ENCODE peak calls at places on chromosomes 3 and 15, in seven cellular contexts. One of them, this sample, is unnamed.

GRCh38 chr3:152382312-152383135 is 113.8 kb downstream of the MBNL1 start:
- DNase-seq in natural killer cell: no peak
- DNase-seq in H9: no peak
- DNase-seq in activated CD4-positive, alpha-beta T cell treated with anti-CD3 and anti-CD28 coated beads for 24 hours: no peak
- DNase-seq in nucleus accumbens: no peak
- DNase-seq in GDM1: no peak
- DNase-seq in HFFc6: no peak
- DNase-seq in this sample: no peak

GRCh38 chr3:146169891-146170290 is 8.9 kb upstream of the PLOD2 start:
- DNase-seq in natural killer cell: no peak
- DNase-seq in H9: no peak
- DNase-seq in activated CD4-positive, alpha-beta T cell treated with anti-CD3 and anti-CD28 coated beads for 24 hours: no peak
- DNase-seq in nucleus accumbens: no peak
- DNase-seq in GDM1: no peak
- DNase-seq in HFFc6: no peak
- DNase-seq in this sample: no peak

GRCh38 chr3:160612386-160613115 is 47.2 kb upstream of the KPNA4 start:
- DNase-seq in natural killer cell: no peak
- DNase-seq in H9: no peak
- DNase-seq in activated CD4-positive, alpha-beta T cell treated with anti-CD3 and anti-CD28 coated beads for 24 hours: no peak
- DNase-seq in nucleus accumbens: no peak
- DNase-seq in GDM1: no peak
- DNase-seq in HFFc6: no peak
- DNase-seq in this sample: no peak

GRCh38 chr3:183892610-183893214 is 8.0 kb upstream of the PARL start:
- DNase-seq in natural killer cell: no peak
- DNase-seq in H9: no peak
- DNase-seq in activated CD4-positive, alpha-beta T cell treated with anti-CD3 and anti-CD28 coated beads for 24 hours: no peak
- DNase-seq in nucleus accumbens: no peak
- DNase-seq in GDM1: no peak
- DNase-seq in HFFc6: no peak
- DNase-seq in this sample: no peak

GRCh38 chr3:38157117-38157516 is 8.2 kb upstream of the OXSR1 start:
- DNase-seq in natural killer cell: no peak
- DNase-seq in H9: no peak
- DNase-seq in activated CD4-positive, alpha-beta T cell treated with anti-CD3 and anti-CD28 coated beads for 24 hours: no peak
- DNase-seq in nucleus accumbens: no peak
- DNase-seq in GDM1: no peak
- DNase-seq in HFFc6: no peak
- DNase-seq in this sample: no peak

GRCh38 chr15:60179786-60180391 is 175.8 kb downstream of the FOXB1 start:
- DNase-seq in natural killer cell: no peak
- DNase-seq in H9: no peak
- DNase-seq in activated CD4-positive, alpha-beta T cell treated with anti-CD3 and anti-CD28 coated beads for 24 hours: no peak
- DNase-seq in nucleus accumbens: no peak
- DNase-seq in GDM1: peak; percentile 12
- DNase-seq in HFFc6: peak; percentile 56
- DNase-seq in this sample: no peak

GRCh38 chr3:65732060-65732933 is 306.4 kb downstream of the MAGI1 start:
- DNase-seq in natural killer cell: no peak
- DNase-seq in H9: no peak
- DNase-seq in activated CD4-positive, alpha-beta T cell treated with anti-CD3 and anti-CD28 coated beads for 24 hours: no peak
- DNase-seq in nucleus accumbens: no peak
- DNase-seq in GDM1: peak; percentile 5
- DNase-seq in HFFc6: peak; percentile 69
- DNase-seq in this sample: no peak

GRCh38 chr3:135226057-135226456 is 431.0 kb downstream of the EPHB1 start:
- DNase-seq in natural killer cell: no peak
- DNase-seq in H9: no peak
- DNase-seq in activated CD4-positive, alpha-beta T cell treated with anti-CD3 and anti-CD28 coated beads for 24 hours: no peak
- DNase-seq in nucleus accumbens: no peak
- DNase-seq in GDM1: peak; percentile 64
- DNase-seq in HFFc6: no peak
- DNase-seq in this sample: no peak

GRCh38 chr3:159451482-159451881 is 537.2 kb upstream of the IL12A start:
- DNase-seq in natural killer cell: no peak
- DNase-seq in H9: no peak
- DNase-seq in activated CD4-positive, alpha-beta T cell treated with anti-CD3 and anti-CD28 coated beads for 24 hours: no peak
- DNase-seq in nucleus accumbens: no peak
- DNase-seq in GDM1: no peak
- DNase-seq in HFFc6: no peak
- DNase-seq in this sample: no peak

GRCh38 chr15:100703032-100703578 is 100.7 kb downstream of the ASB7 start:
- DNase-seq in natural killer cell: no peak
- DNase-seq in H9: no peak
- DNase-seq in activated CD4-positive, alpha-beta T cell treated with anti-CD3 and anti-CD28 coated beads for 24 hours: no peak
- DNase-seq in nucleus accumbens: no peak
- DNase-seq in GDM1: no peak
- DNase-seq in HFFc6: peak; percentile 30
- DNase-seq in this sample: no peak

GRCh38 chr3:149659173-149659468 is 1.3 kb upstream of the WWTR1 start:
- DNase-seq in natural killer cell: no peak
- DNase-seq in H9: no peak
- DNase-seq in activated CD4-positive, alpha-beta T cell treated with anti-CD3 and anti-CD28 coated beads for 24 hours: no peak
- DNase-seq in nucleus accumbens: no peak
- DNase-seq in GDM1: no peak
- DNase-seq in HFFc6: no peak
- DNase-seq in this sample: no peak

GRCh38 chr3:194058189-194058571 is 77.8 kb upstream of the HES1 start:
- DNase-seq in natural killer cell: no peak
- DNase-seq in H9: peak; percentile 91
- DNase-seq in activated CD4-positive, alpha-beta T cell treated with anti-CD3 and anti-CD28 coated beads for 24 hours: no peak
- DNase-seq in nucleus accumbens: peak; percentile 59
- DNase-seq in GDM1: no peak
- DNase-seq in HFFc6: no peak
- DNase-seq in this sample: no peak

GRCh38 chr15:66411190-66411589 is 24.5 kb downstream of the MAP2K1 start:
- DNase-seq in natural killer cell: no peak
- DNase-seq in H9: no peak
- DNase-seq in activated CD4-positive, alpha-beta T cell treated with anti-CD3 and anti-CD28 coated beads for 24 hours: no peak
- DNase-seq in nucleus accumbens: no peak
- DNase-seq in GDM1: peak; percentile 71
- DNase-seq in HFFc6: no peak
- DNase-seq in this sample: no peak

GRCh38 chr3:183409219-183409618 is 19.2 kb downstream of the MCF2L2 start:
- DNase-seq in natural killer cell: no peak
- DNase-seq in H9: no peak
- DNase-seq in activated CD4-positive, alpha-beta T cell treated with anti-CD3 and anti-CD28 coated beads for 24 hours: no peak
- DNase-seq in nucleus accumbens: no peak
- DNase-seq in GDM1: no peak
- DNase-seq in HFFc6: no peak
- DNase-seq in this sample: no peak

GRCh38 chr15:99430881-99431401 is 134.8 kb upstream of the MEF2A start:
- DNase-seq in natural killer cell: no peak
- DNase-seq in H9: no peak
- DNase-seq in activated CD4-positive, alpha-beta T cell treated with anti-CD3 and anti-CD28 coated beads for 24 hours: no peak
- DNase-seq in nucleus accumbens: no peak
- DNase-seq in GDM1: no peak
- DNase-seq in HFFc6: no peak
- DNase-seq in this sample: no peak

GRCh38 chr15:86595741-86596140 is 516.1 kb downstream of the AGBL1 start:
- DNase-seq in natural killer cell: no peak
- DNase-seq in H9: no peak
- DNase-seq in activated CD4-positive, alpha-beta T cell treated with anti-CD3 and anti-CD28 coated beads for 24 hours: no peak
- DNase-seq in nucleus accumbens: no peak
- DNase-seq in GDM1: no peak
- DNase-seq in HFFc6: no peak
- DNase-seq in this sample: no peak

GRCh38 chr3:41274944-41275668 is 75.8 kb downstream of the CTNNB1 start:
- DNase-seq in natural killer cell: no peak
- DNase-seq in H9: no peak
- DNase-seq in activated CD4-positive, alpha-beta T cell treated with anti-CD3 and anti-CD28 coated beads for 24 hours: no peak
- DNase-seq in nucleus accumbens: no peak
- DNase-seq in GDM1: no peak
- DNase-seq in HFFc6: peak; percentile 70
- DNase-seq in this sample: no peak

GRCh38 chr3:60841355-60841754 is 409.9 kb downstream of the FHIT start:
- DNase-seq in natural killer cell: no peak
- DNase-seq in H9: no peak
- DNase-seq in activated CD4-positive, alpha-beta T cell treated with anti-CD3 and anti-CD28 coated beads for 24 hours: no peak
- DNase-seq in nucleus accumbens: no peak
- DNase-seq in GDM1: no peak
- DNase-seq in HFFc6: no peak
- DNase-seq in this sample: no peak

This sample was measured in esophagus squamous epithelium.